ENCODE peak calls at places on chromosomes 4 and X, in four cellular contexts. F, C, T and U are unnamed samples.

GRCh38 chr4:123317211-123317610 is 79.4 kb upstream of the SPRY1 start:
- DNase-seq in F (no peak), C (no peak), T (no peak), U (no peak)

GRCh38 chr4:68176904-68177303 is 47.2 kb upstream of the TMPRSS11F start:
- DNase-seq in F (no peak), C (no peak), T (no peak), U (no peak)

GRCh38 chr4:174317531-174317930 is 33.8 kb downstream of the CEP44 start:
- DNase-seq in F (no peak), C (no peak), T (no peak), U (no peak)

GRCh38 chrX:15328821-15329220 is 6.5 kb downstream of the PIGA start:
- DNase-seq in F (no peak), C (no peak), T (no peak), U (no peak)

GRCh38 chr4:15374697-15375096 is 53.1 kb upstream of the C1QTNF7 start:
- DNase-seq in F (no peak), C (no peak), T (no peak), U (no peak)

GRCh38 chrX:99901091-99901490 is 509.0 kb downstream of the PCDH19 start:
- DNase-seq in F (no peak), C (no peak), T (no peak), U (no peak)

GRCh38 chr4:76898385-76898692 is 395 bp upstream of the SOWAHB start:
- DNase-seq in F (no peak), C (no peak), T (no peak), U (no peak)

GRCh38 chr4:91963489-91963888 is 340.3 kb upstream of the GRID2 start:
- DNase-seq in F (no peak), C (no peak), T (no peak), U (no peak)

GRCh38 chr4:82223715-82224114 is 150.1 kb downstream of the HNRNPD start:
- DNase-seq in F (peak; percentile 70), C (no peak), T (no peak), U (no peak)

GRCh38 chrX:2969021-2969420 is 37.3 kb upstream of the ARSH start:
- DNase-seq in F (no peak), C (no peak), T (no peak), U (no peak)

DNA sequence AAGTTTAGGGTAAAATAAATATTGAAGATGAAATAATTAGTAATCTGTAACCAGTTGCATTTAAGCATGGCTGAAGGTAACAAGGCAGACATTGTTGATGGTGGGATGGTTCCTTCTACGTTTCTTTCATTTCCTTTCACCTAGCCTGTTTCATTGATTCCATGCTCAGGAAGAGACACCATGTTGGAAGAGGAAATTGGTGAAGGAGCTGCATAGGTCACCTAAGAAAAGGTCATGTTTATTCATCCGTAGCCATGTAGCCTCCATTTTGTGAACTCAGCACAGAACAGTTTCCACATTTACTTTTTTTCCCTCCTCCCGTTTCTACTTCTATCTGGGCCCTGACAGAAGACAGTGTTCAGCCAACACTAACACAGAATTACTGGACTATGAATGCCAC is 3.8 kb downstream of the ADH1B start:
- DNase-seq in F (no peak), C (no peak), T (no peak), U (no peak)
- H3K4me3 ChIP-seq in F (no peak overlapping the region), C (peak overlapping the region; percentile 53), T (no peak overlapping the region), U (no peak overlapping the region)

GRCh38 chr4:7336067-7336569 is 98.6 kb downstream of the PSAPL1 start:
- DNase-seq in F (no peak), C (no peak), T (peak; percentile 33), U (no peak)
- H3K27ac ChIP-seq in F (no peak overlapping the region), C (no peak overlapping the region), T (no peak overlapping the region), U (no peak overlapping the region)

GRCh38 chrX:134761788-134762187 is 103.5 kb upstream of the PLAC1 start:
- DNase-seq in F (peak; percentile 36), C (no peak), T (no peak), U (no peak)
- TF ChIP-seq CTCF in F (peak; percentile 52), C (peak; percentile 10), T (peak; percentile 18), U (no peak)

GRCh38 chr4:48343531-48343930 is 2.2 kb downstream of the SLAIN2 start:
- DNase-seq in F (no peak), C (no peak), T (no peak), U (no peak)
- H3K4me3 ChIP-seq in F (peak overlapping the region; percentile 85), C (peak overlapping the region; percentile 76), T (peak overlapping the region; percentile 76), U (no peak overlapping the region)

DNA sequence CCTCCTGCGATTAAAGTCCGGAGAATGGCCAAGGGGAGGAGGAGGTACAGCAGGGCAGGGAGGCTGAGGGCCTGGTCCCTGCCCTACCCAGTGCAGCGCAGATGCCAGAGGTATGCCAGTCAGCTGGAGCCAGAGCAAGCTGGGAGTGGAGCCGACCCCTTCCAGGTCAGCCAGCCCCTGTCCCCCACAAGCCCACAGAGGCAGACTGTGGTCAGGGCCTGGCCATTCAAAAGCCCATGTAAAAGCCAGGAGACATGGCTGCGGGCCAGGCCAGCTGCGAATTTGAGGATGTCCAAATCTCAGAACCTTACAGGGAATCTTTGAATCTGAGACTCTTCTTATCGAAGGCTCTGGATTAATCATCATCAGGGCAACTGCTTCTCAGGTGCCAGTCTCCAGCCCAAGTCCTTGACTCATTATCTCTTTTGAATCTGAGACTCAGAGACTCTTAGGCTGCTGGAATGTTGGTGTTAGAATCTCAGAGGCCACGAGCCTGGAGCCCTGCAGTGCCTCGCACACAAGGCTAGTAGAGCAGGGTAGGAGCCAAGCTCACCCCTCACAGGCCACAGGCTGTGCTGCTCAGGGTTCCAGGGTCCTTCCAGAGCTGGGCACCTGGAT is 572 bp downstream of the IQSEC2 start:
- DNase-seq in F (no peak), C (no peak), T (no peak), U (no peak)
- H3K27ac ChIP-seq in F (no peak overlapping the region), C (peak overlapping the region; percentile 79), T (peak overlapping the region; percentile 74), U (no peak overlapping the region)

DNA sequence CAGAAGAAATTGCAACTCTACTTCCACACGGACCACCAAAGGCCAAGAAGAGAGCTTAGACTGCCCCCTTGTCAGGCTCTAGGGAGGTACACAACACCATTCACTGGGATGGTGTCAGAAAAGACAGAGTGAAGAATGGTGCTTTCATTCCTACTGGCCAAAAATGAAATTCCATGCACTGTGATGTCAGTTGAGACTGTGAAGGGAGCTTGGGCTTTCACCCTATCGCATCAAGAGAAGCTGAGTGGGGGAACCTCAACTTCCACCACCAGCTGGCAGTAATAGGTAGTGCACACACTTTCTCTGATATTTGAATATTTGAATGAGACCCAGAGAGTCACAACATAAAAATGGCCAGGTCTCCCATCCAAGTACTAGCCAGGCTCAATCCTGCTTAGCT is 65.9 kb downstream of the ZNF711 start:
- DNase-seq in F (peak; percentile 16), C (no peak), T (no peak), U (no peak)
- TF ChIP-seq CTCF in F (peak; percentile 19), C (no peak), T (no peak), U (no peak)